ENCODE peak calls at places on chromosomes 1 and 21, in six cellular contexts. Z, A, M, W, I and L are unnamed samples.

GRCh38 chr1:220918285-220918951 is 39.2 kb downstream of the HLX start:
- DNase-seq in M (no peak), A (no peak), Z (peak; percentile 79), I (no peak), W (no peak), L (no peak)

GRCh38 chr1:9180077-9180819 is 51.3 kb upstream of the GPR157 start:
- DNase-seq in A (peak; percentile 72), Z (no peak), M (peak; percentile 31), W (no peak), I (no peak), L (no peak)

GRCh38 chr1:117370071-117370470 is 2.8 kb downstream of the MAN1A2 start:
- DNase-seq in M (peak; percentile 18), A (peak; percentile 6), W (no peak), I (no peak), Z (no peak), L (no peak)

GRCh38 chr1:115544131-115544530 is 97.6 kb upstream of the VANGL1 start:
- DNase-seq in Z (no peak), M (peak; percentile 58), W (no peak), A (no peak), I (no peak), L (peak; percentile 39)

GRCh38 chr1:7120863-7121621 is 335.8 kb downstream of the CAMTA1 start:
- DNase-seq in A (no peak), M (peak; percentile 53), I (no peak), W (no peak), Z (no peak), L (peak; percentile 71)

GRCh38 chr1:3454811-3455618 is 550 bp downstream of the ARHGEF16 start:
- DNase-seq in I (no peak), A (no peak), W (peak; percentile 76), M (no peak), Z (no peak), L (no peak)

GRCh38 chr1:183185941-183186490 is at the start of gene LAMC2:
- DNase-seq in Z (peak; percentile 55), A (peak; percentile 98), M (peak; percentile 66), W (peak; percentile 81), I (peak; percentile 60), L (peak; percentile 96)

GRCh38 chr1:13814131-13814530 is 114.1 kb downstream of the PRDM2 start:
- DNase-seq in A (no peak), M (no peak), W (no peak), Z (no peak), I (no peak), L (no peak)

GRCh38 chr1:228308628-228309547 is 97.7 kb downstream of the TRIM11 start:
- DNase-seq in Z (no peak), A (no peak), M (no peak), I (no peak), W (peak; percentile 38), L (no peak)

GRCh38 chr1:16351449-16351993 is 759 bp downstream of the FBXO42 start:
- DNase-seq in M (no peak), Z (no peak), I (no peak), W (no peak), A (peak; percentile 20), L (no peak)

GRCh38 chr1:64487061-64487460 is 17.1 kb downstream of the CACHD1 start:
- DNase-seq in Z (no peak), M (no peak), A (no peak), I (peak; percentile 16), W (no peak), L (no peak)

GRCh38 chr1:27360159-27361043 is 6.4 kb downstream of the MAP3K6 start:
- DNase-seq in W (peak; percentile 73), I (peak; percentile 57), A (no peak), M (no peak), Z (no peak), L (no peak)

GRCh38 chr1:157352216-157352615 is 200.1 kb downstream of the FCRL5 start:
- DNase-seq in W (no peak), Z (no peak), A (no peak), M (no peak), I (no peak), L (no peak)

GRCh38 chr21:44713846-44714245 is 2.5 kb upstream of the TSPEAR start:
- DNase-seq in M (no peak), A (no peak), W (no peak), I (no peak), Z (no peak), L (no peak)

GRCh38 chr1:110780600-110781484 is 92.1 kb upstream of the CD53 start:
- DNase-seq in Z (peak; percentile 57), A (peak; percentile 65), M (peak; percentile 28), I (peak; percentile 85), W (peak; percentile 65), L (peak; percentile 26)

GRCh38 chr1:228664399-228664914 is 70.8 kb upstream of the RHOU start:
- DNase-seq in I (peak; percentile 88), A (peak; percentile 61), Z (peak; percentile 56), W (peak; percentile 82), M (peak; percentile 16), L (peak; percentile 59)

GRCh38 chr1:178725603-178726517 is 816 bp downstream of the RALGPS2 start:
- DNase-seq in I (peak; percentile 80), W (peak; percentile 79), Z (peak; percentile 17), A (peak; percentile 90), M (peak; percentile 88), L (peak; percentile 98)

GRCh38 chr1:150484861-150485260 is 2.4 kb upstream of the TARS2 start:
- DNase-seq in A (peak; percentile 58), I (no peak), W (no peak), M (peak; percentile 21), Z (no peak), L (peak; percentile 41)

GRCh38 chr1:4701276-4701675 is 46.9 kb downstream of the AJAP1 start:
- DNase-seq in A (no peak), I (no peak), M (no peak), Z (no peak), W (no peak), L (no peak)

GRCh38 chr1:50968884-50969610 is 998 bp upstream of the CDKN2C start:
- DNase-seq in M (no peak), W (peak; percentile 83), Z (peak; percentile 45), I (peak; percentile 58), A (peak; percentile 32), L (no peak)

GRCh38 chr1:220370041-220370700 is 97.9 kb upstream of the RAB3GAP2 start:
- DNase-seq in A (peak; percentile 96), M (peak; percentile 95), Z (no peak), W (no peak), I (no peak), L (peak; percentile 94)

GRCh38 chr1:80218112-80218511 is 1211.6 kb upstream of the ADGRL4 start:
- DNase-seq in M (peak; percentile 18), W (no peak), I (no peak), A (peak; percentile 75), Z (peak; percentile 13), L (peak; percentile 75)

GRCh38 chr1:226325178-226325577 is 16.2 kb upstream of the LIN9 start:
- DNase-seq in Z (no peak), I (no peak), W (no peak), A (peak; percentile 75), M (no peak), L (peak; percentile 34)

GRCh38 chr21:32867587-32867986 is 96.0 kb upstream of the PAXBP1 start:
- DNase-seq in I (no peak), A (peak; percentile 69), M (no peak), W (no peak), Z (no peak), L (peak; percentile 36)

GRCh38 chr1:14522331-14523241 is 75.9 kb upstream of the KAZN start:
- DNase-seq in I (peak; percentile 2), W (no peak), A (no peak), M (peak; percentile 89), Z (no peak), L (peak; percentile 19)

GRCh38 chr1:211928222-211928856 is 97.8 kb upstream of the LPGAT1 start:
- DNase-seq in A (peak; percentile 97), Z (no peak), M (no peak), I (no peak), W (no peak), L (no peak)

GRCh38 chr1:159798893-159799292 is 3.3 kb upstream of the FCRL6 start:
- DNase-seq in Z (peak; percentile 76), I (peak; percentile 70), W (no peak), M (peak; percentile 73), A (peak; percentile 85), L (peak; percentile 77)

GRCh38 chr1:110542730-110543129 is 23.8 kb upstream of the KCNA10 start:
- DNase-seq in A (peak; percentile 41), M (peak; percentile 26), I (peak; percentile 12), W (no peak), Z (no peak), L (peak; percentile 36)

GRCh38 chr1:232902766-232903357 is 47.5 kb upstream of the NTPCR start:
- DNase-seq in M (no peak), I (no peak), W (no peak), Z (no peak), A (no peak), L (no peak)

GRCh38 chr1:230948903-230949302 is 29.8 kb downstream of the TTC13 start:
- DNase-seq in A (no peak), I (no peak), M (no peak), Z (no peak), W (no peak), L (no peak)

GRCh38 chr1:187491082-187491720 is 662.5 kb downstream of the PLA2G4A start:
- DNase-seq in W (no peak), I (no peak), Z (no peak), M (peak; percentile 83), A (peak; percentile 81), L (peak; percentile 16)

GRCh38 chr1:207962716-207963428 is 51.9 kb upstream of the CD34 start:
- DNase-seq in M (no peak), I (peak; percentile 26), A (peak; percentile 17), Z (no peak), W (no peak), L (peak; percentile 24)

GRCh38 chr21:34770581-34770980 is 101.8 kb downstream of the CLIC6 start:
- DNase-seq in I (no peak), W (no peak), Z (no peak), A (no peak), M (peak; percentile 55), L (no peak)

GRCh38 chr21:46424062-46424591 is 34.6 kb upstream of the DIP2A start:
- DNase-seq in A (no peak), W (no peak), M (no peak), I (peak; percentile 52), Z (no peak), L (no peak)

GRCh38 chr1:59057211-59057694 is 239.6 kb upstream of the FGGY start:
- DNase-seq in W (peak; percentile 62), M (peak; percentile 49), Z (peak; percentile 34), I (no peak), A (peak; percentile 87), L (peak; percentile 95)

GRCh38 chr1:15125101-15125745 is 28.3 kb upstream of the TMEM51 start:
- DNase-seq in Z (no peak), W (no peak), I (no peak), A (no peak), M (no peak), L (no peak)

GRCh38 chr1:19621274-19621950 is 22.7 kb upstream of the NBL1 start:
- DNase-seq in I (no peak), W (no peak), M (no peak), Z (no peak), A (no peak), L (no peak)

GRCh38 chr21:15771311-15771710 is 41.5 kb downstream of the USP25 start:
- DNase-seq in Z (no peak), M (no peak), W (no peak), A (no peak), I (no peak), L (no peak)

GRCh38 chr1:2593251-2593878 is 6.8 kb downstream of the PRXL2B start:
- DNase-seq in Z (no peak), I (peak; percentile 2), W (peak; percentile 51), M (no peak), A (no peak), L (no peak)